ENCODE peak calls at places on chromosome 1, in eight cellular contexts. F is activated CD8-positive, alpha-beta T cell treated with anti-CD3 and anti-CD28 coated beads for 36 hours; R is suprapubic skin; J is epithelial cell of esophagus; K is neural progenitor cell; M is BE2C; S is thyroid gland; A is nephron progenitor cell. I is an unnamed sample.
A peak's percentile ranks its signal among the peaks of the same experiment; 100 is the strongest.

GRCh38 chr1:213884942-213885341 is 102.8 kb upstream of the PROX1 start:
- DNase-seq in A (no peak), F (no peak), J (no peak), R (no peak), K (no peak), M (no peak), S (no peak), I (no peak)

GRCh38 chr1:111988377-111988742 is 1.1 kb downstream of the KCND3 start:
- DNase-seq in A (no peak), J (no peak), S (no peak), M (no peak), F (no peak), R (no peak), K (no peak), I (no peak)

GRCh38 chr1:169928438-169929209 is 34.9 kb upstream of the SCYL3 start:
- DNase-seq in R (no peak), M (no peak), J (peak; percentile 59), A (no peak), K (peak; percentile 54), S (no peak), F (no peak), I (no peak)

GRCh38 chr1:43284711-43285110 is 670 bp downstream of the C1orf210 start:
- DNase-seq in S (peak; percentile 60), J (no peak), M (no peak), R (no peak), F (no peak), A (no peak), K (no peak), I (no peak)

GRCh38 chr1:7432102-7432895 is 338.8 kb upstream of the VAMP3 start:
- DNase-seq in M (no peak), K (peak; percentile 34), A (no peak), J (no peak), S (no peak), F (no peak), R (no peak), I (no peak)

GRCh38 chr1:47761974-47762373 is 235.2 kb downstream of the TRABD2B start:
- DNase-seq in K (no peak), A (no peak), M (no peak), F (no peak), J (no peak), S (no peak), R (no peak), I (no peak)

GRCh38 chr1:55143686-55144085 is 71.5 kb downstream of the USP24 start:
- DNase-seq in S (no peak), K (peak; percentile 51), J (no peak), F (peak; percentile 42), R (no peak), M (no peak), A (no peak), I (no peak)

GRCh38 chr1:1091344-1092148 is 17.4 kb upstream of the RNF223 start:
- DNase-seq in S (no peak), M (peak; percentile 34), A (no peak), F (peak; percentile 50), R (no peak), J (no peak), K (no peak), I (no peak)

GRCh38 chr1:186541003-186541402 is 80.1 kb upstream of the PDC start:
- DNase-seq in K (no peak), S (no peak), A (no peak), F (no peak), M (no peak), J (no peak), R (no peak), I (no peak)

GRCh38 chr1:89917353-89917752 is 77.6 kb upstream of the ZNF326 start:
- DNase-seq in K (no peak), S (no peak), A (no peak), F (no peak), J (no peak), M (no peak), R (no peak), I (no peak)

GRCh38 chr1:216045400-216045799 is 377.8 kb downstream of the USH2A start:
- DNase-seq in S (no peak), F (no peak), K (no peak), J (peak; percentile 63), M (no peak), A (no peak), R (no peak), I (no peak)

GRCh38 chr1:151364996-151365395 is 7.5 kb downstream of the SELENBP1 start:
- DNase-seq in M (no peak), A (no peak), R (no peak), F (no peak), K (no peak), J (no peak), S (no peak), I (no peak)
- TF ChIP-seq CTCF in M (no peak), A (no peak), R (no peak), F (no peak), K (no peak), J (no peak), S (no peak), I (no peak)

DNA sequence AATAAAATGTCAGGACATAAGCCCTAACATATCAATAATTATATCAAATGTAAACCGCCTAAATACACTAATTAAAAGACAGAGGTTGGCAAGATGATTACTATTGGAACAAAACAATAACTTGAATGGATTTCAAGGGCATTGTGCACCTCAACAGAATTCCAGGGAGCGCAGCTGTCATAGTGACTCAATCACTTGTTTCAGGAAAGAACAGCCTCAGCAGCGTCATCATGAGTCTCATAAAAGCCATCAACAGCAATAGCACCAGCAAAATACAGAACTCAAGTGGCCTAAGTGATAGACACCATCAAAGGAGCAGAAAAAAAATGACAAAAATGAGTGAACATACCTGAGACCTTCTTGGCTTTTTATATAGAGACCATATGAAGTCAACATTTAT is 632.7 kb upstream of the NR5A2 start:
- DNase-seq in F (no peak), R (no peak), M (no peak), A (no peak), J (peak; percentile 33), S (no peak), K (no peak), I (no peak)
- TF ChIP-seq CTCF in F (no peak), R (no peak), M (no peak), A (no peak), J (no peak), S (no peak), K (no peak), I (no peak)

GRCh38 chr1:172851077-172851476 is 192.2 kb downstream of the FASLG start:
- DNase-seq in F (no peak), K (peak; percentile 10), M (peak; percentile 89), R (no peak), S (no peak), A (no peak), J (no peak), I (no peak)
- TF ChIP-seq CTCF in F (no peak), K (no peak), M (peak; percentile 23), R (no peak), S (no peak), A (no peak), J (no peak), I (no peak)

GRCh38 chr1:45643978-45644377 is 20.1 kb upstream of the CCDC17 start:
- DNase-seq in K (no peak), R (no peak), M (no peak), S (no peak), J (no peak), A (no peak), F (no peak), I (no peak)
- TF ChIP-seq CTCF in K (no peak), R (no peak), M (no peak), S (peak; percentile 20), J (peak; percentile 33), A (no peak), F (no peak), I (no peak)

DNA sequence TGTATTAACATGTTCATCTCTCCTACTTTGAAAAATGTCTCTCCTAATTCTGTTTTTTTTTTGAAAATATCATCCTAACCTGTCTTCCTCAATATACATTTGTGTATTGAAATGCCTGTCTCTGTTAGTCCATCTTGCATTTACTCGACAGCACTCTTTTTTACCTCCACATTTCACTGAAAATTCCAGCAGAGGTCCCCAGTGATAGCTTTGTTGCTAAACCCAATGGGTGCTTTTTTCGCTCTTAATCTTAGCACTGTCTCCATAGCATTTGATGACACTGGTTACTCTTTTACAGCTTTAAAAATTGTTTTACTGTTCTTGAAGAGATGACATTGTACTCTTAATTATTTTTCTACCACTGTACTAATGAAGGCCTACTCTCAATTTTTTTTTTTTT is 10.8 kb downstream of the OSBPL9 start:
- DNase-seq in S (no peak), M (peak; percentile 6), K (peak; percentile 49), J (peak; percentile 66), R (no peak), F (no peak), A (no peak), I (no peak)
- TF ChIP-seq CTCF in S (no peak), M (peak; percentile 55), K (peak; percentile 54), J (peak; percentile 60), R (no peak), F (peak; percentile 33), A (no peak), I (peak; percentile 48)

GRCh38 chr1:232628335-232629214 is 1.4 kb downstream of the SIPA1L2 start:
- DNase-seq in S (no peak), J (peak; percentile 42), K (peak; percentile 27), F (no peak), M (no peak), A (no peak), R (no peak), I (no peak)
- TF ChIP-seq CTCF in S (peak; percentile 26), J (peak; percentile 51), K (peak; percentile 33), F (peak; percentile 19), M (peak; percentile 58), A (no peak), R (no peak), I (peak; percentile 55)

GRCh38 chr1:96845464-96845863 is 123.9 kb downstream of the PTBP2 start:
- DNase-seq in A (peak; percentile 14), S (peak; percentile 19), M (peak; percentile 54), J (peak; percentile 47), R (no peak), K (peak; percentile 43), F (peak; percentile 55), I (peak; percentile 9)

GRCh38 chr1:96840396-96840795 is 118.8 kb downstream of the PTBP2 start:
- DNase-seq in A (no peak), J (no peak), K (no peak), F (no peak), R (no peak), S (no peak), M (no peak), I (no peak)

GRCh38 chr1:96843601-96844000 is 122.0 kb downstream of the PTBP2 start:
- DNase-seq in S (no peak), K (no peak), F (no peak), M (no peak), J (no peak), R (no peak), A (no peak), I (no peak)

GRCh38 chr1:96843196-96843595 is 121.6 kb downstream of the PTBP2 start:
- DNase-seq in A (no peak), F (no peak), M (no peak), R (no peak), S (no peak), K (no peak), J (no peak), I (no peak)

GRCh38 chr1:96842215-96842614 is 120.6 kb downstream of the PTBP2 start:
- DNase-seq in K (no peak), R (no peak), F (no peak), S (no peak), M (no peak), J (no peak), A (no peak), I (no peak)
- TF ChIP-seq CTCF in K (peak; percentile 28), R (no peak), F (no peak), S (no peak), M (peak; percentile 23), J (peak; percentile 31), A (no peak), I (no peak)

I was measured in neural crest cell.